ENCODE peak calls at places on chromosomes 3 and 15, in eight cellular contexts. One of them, this sample, is unnamed. For H3K4me1, the result is how much of the 10 kb centered on the place peaks cover.

GRCh38 chr3:123201557-123202427 is at the start of gene SEC22A:
- DNase-seq in heart left ventricle: peak
- DNase-seq in iPS DF 6.9: peak
- DNase-seq in GM23248: peak
- DNase-seq in CD8-positive, alpha-beta memory T cell: peak
- DNase-seq in endodermal cell: peak
- DNase-seq in fibroblast of lung: peak
- DNase-seq in body of pancreas: peak
- DNase-seq in this sample: peak

GRCh38 chr3:23161896-23162570 is 41.1 kb upstream of the UBE2E2 start:
- DNase-seq in fibroblast of lung: no peak
- DNase-seq in endodermal cell: no peak
- DNase-seq in CD8-positive, alpha-beta memory T cell: no peak
- DNase-seq in GM23248: no peak
- DNase-seq in heart left ventricle: no peak
- DNase-seq in iPS DF 6.9: no peak
- DNase-seq in body of pancreas: no peak
- DNase-seq in this sample: no peak

GRCh38 chr3:52056521-52056967 is at the start of gene DUSP7:
- DNase-seq in iPS DF 6.9: no peak
- DNase-seq in endodermal cell: peak
- DNase-seq in heart left ventricle: peak
- DNase-seq in GM23248: peak
- DNase-seq in fibroblast of lung: peak
- DNase-seq in CD8-positive, alpha-beta memory T cell: peak
- DNase-seq in body of pancreas: peak
- DNase-seq in this sample: no peak

GRCh38 chr3:89851974-89852621 is 744.7 kb downstream of the EPHA3 start:
- DNase-seq in fibroblast of lung: peak
- DNase-seq in endodermal cell: peak
- DNase-seq in GM23248: peak
- DNase-seq in iPS DF 6.9: peak
- DNase-seq in heart left ventricle: no peak
- DNase-seq in CD8-positive, alpha-beta memory T cell: no peak
- DNase-seq in body of pancreas: peak
- DNase-seq in this sample: no peak

GRCh38 chr3:140219923-140220452 is 285.0 kb downstream of the CLSTN2 start:
- DNase-seq in heart left ventricle: no peak
- DNase-seq in GM23248: no peak
- DNase-seq in endodermal cell: peak
- DNase-seq in CD8-positive, alpha-beta memory T cell: no peak
- DNase-seq in iPS DF 6.9: no peak
- DNase-seq in fibroblast of lung: no peak
- DNase-seq in body of pancreas: no peak
- DNase-seq in this sample: no peak

GRCh38 chr3:10357592-10358308 is 36.8 kb upstream of the SEC13 start:
- DNase-seq in endodermal cell: no peak
- DNase-seq in heart left ventricle: peak
- DNase-seq in iPS DF 6.9: no peak
- DNase-seq in GM23248: peak
- DNase-seq in fibroblast of lung: peak
- DNase-seq in CD8-positive, alpha-beta memory T cell: no peak
- DNase-seq in body of pancreas: no peak
- DNase-seq in this sample: no peak

GRCh38 chr3:147940400-147940799 is 531.2 kb downstream of the ZIC1 start:
- DNase-seq in CD8-positive, alpha-beta memory T cell: no peak
- DNase-seq in GM23248: no peak
- DNase-seq in iPS DF 6.9: no peak
- DNase-seq in heart left ventricle: no peak
- DNase-seq in body of pancreas: no peak
- DNase-seq in fibroblast of lung: peak
- DNase-seq in endodermal cell: no peak
- DNase-seq in this sample: no peak

GRCh38 chr15:79981861-79982455 is 11.0 kb upstream of the BCL2A1 start:
- DNase-seq in fibroblast of lung: no peak
- DNase-seq in CD8-positive, alpha-beta memory T cell: no peak
- DNase-seq in iPS DF 6.9: no peak
- DNase-seq in endodermal cell: no peak
- DNase-seq in heart left ventricle: no peak
- DNase-seq in body of pancreas: no peak
- DNase-seq in GM23248: no peak
- DNase-seq in this sample: no peak

GRCh38 chr15:33242165-33242564 is 47.7 kb upstream of the FMN1 start:
- DNase-seq in CD8-positive, alpha-beta memory T cell: no peak
- DNase-seq in heart left ventricle: no peak
- DNase-seq in GM23248: peak
- DNase-seq in body of pancreas: no peak
- DNase-seq in endodermal cell: peak
- DNase-seq in fibroblast of lung: peak
- DNase-seq in iPS DF 6.9: peak
- DNase-seq in this sample: no peak

GRCh38 chr15:71810256-71811035 is at the start of gene NR2E3:
- DNase-seq in fibroblast of lung: no peak
- DNase-seq in iPS DF 6.9: no peak
- DNase-seq in body of pancreas: no peak
- DNase-seq in endodermal cell: peak
- DNase-seq in GM23248: no peak
- DNase-seq in CD8-positive, alpha-beta memory T cell: no peak
- DNase-seq in heart left ventricle: no peak
- DNase-seq in this sample: no peak

GRCh38 chr3:196135693-196136639 is 54.1 kb upstream of the TFRC start:
- DNase-seq in endodermal cell: no peak
- DNase-seq in body of pancreas: no peak
- DNase-seq in iPS DF 6.9: no peak
- DNase-seq in heart left ventricle: no peak
- DNase-seq in fibroblast of lung: no peak
- DNase-seq in GM23248: no peak
- DNase-seq in CD8-positive, alpha-beta memory T cell: no peak
- DNase-seq in this sample: no peak

GRCh38 chr3:21673393-21673792 is 77.6 kb downstream of the ZNF385D start:
- DNase-seq in iPS DF 6.9: no peak
- DNase-seq in CD8-positive, alpha-beta memory T cell: no peak
- DNase-seq in GM23248: peak
- DNase-seq in body of pancreas: no peak
- DNase-seq in heart left ventricle: no peak
- DNase-seq in fibroblast of lung: no peak
- DNase-seq in endodermal cell: no peak
- DNase-seq in this sample: no peak

GRCh38 chr3:181793006-181793405 is 81.3 kb downstream of the SOX2 start:
- DNase-seq in iPS DF 6.9: no peak
- DNase-seq in CD8-positive, alpha-beta memory T cell: no peak
- DNase-seq in fibroblast of lung: no peak
- DNase-seq in GM23248: no peak
- DNase-seq in body of pancreas: no peak
- DNase-seq in heart left ventricle: no peak
- DNase-seq in endodermal cell: no peak
- DNase-seq in this sample: no peak

GRCh38 chr15:90101130-90101968 is 919 bp downstream of the IDH2 start:
- DNase-seq in endodermal cell: peak
- DNase-seq in GM23248: peak
- DNase-seq in fibroblast of lung: peak
- DNase-seq in iPS DF 6.9: no peak
- DNase-seq in heart left ventricle: peak
- DNase-seq in CD8-positive, alpha-beta memory T cell: peak
- DNase-seq in body of pancreas: peak
- DNase-seq in this sample: no peak

GRCh38 chr15:90097475-90097874 is 4.8 kb downstream of the IDH2 start:
- DNase-seq in endodermal cell: no peak
- DNase-seq in iPS DF 6.9: no peak
- DNase-seq in body of pancreas: no peak
- DNase-seq in heart left ventricle: no peak
- DNase-seq in GM23248: no peak
- DNase-seq in CD8-positive, alpha-beta memory T cell: peak
- DNase-seq in fibroblast of lung: no peak
- DNase-seq in this sample: no peak

GRCh38 chr15:90101969-90102890 is at the start of gene IDH2:
- DNase-seq in CD8-positive, alpha-beta memory T cell: peak
- DNase-seq in iPS DF 6.9: no peak
- DNase-seq in endodermal cell: peak
- DNase-seq in fibroblast of lung: peak
- DNase-seq in heart left ventricle: peak
- DNase-seq in body of pancreas: peak
- DNase-seq in GM23248: peak
- DNase-seq in this sample: no peak

GRCh38 chr15:90099072-90099867 is 3.0 kb downstream of the IDH2 start:
- DNase-seq in CD8-positive, alpha-beta memory T cell: peak
- DNase-seq in body of pancreas: no peak
- DNase-seq in GM23248: no peak
- DNase-seq in heart left ventricle: no peak
- DNase-seq in endodermal cell: no peak
- DNase-seq in fibroblast of lung: no peak
- DNase-seq in iPS DF 6.9: no peak
- DNase-seq in this sample: no peak

DNA sequence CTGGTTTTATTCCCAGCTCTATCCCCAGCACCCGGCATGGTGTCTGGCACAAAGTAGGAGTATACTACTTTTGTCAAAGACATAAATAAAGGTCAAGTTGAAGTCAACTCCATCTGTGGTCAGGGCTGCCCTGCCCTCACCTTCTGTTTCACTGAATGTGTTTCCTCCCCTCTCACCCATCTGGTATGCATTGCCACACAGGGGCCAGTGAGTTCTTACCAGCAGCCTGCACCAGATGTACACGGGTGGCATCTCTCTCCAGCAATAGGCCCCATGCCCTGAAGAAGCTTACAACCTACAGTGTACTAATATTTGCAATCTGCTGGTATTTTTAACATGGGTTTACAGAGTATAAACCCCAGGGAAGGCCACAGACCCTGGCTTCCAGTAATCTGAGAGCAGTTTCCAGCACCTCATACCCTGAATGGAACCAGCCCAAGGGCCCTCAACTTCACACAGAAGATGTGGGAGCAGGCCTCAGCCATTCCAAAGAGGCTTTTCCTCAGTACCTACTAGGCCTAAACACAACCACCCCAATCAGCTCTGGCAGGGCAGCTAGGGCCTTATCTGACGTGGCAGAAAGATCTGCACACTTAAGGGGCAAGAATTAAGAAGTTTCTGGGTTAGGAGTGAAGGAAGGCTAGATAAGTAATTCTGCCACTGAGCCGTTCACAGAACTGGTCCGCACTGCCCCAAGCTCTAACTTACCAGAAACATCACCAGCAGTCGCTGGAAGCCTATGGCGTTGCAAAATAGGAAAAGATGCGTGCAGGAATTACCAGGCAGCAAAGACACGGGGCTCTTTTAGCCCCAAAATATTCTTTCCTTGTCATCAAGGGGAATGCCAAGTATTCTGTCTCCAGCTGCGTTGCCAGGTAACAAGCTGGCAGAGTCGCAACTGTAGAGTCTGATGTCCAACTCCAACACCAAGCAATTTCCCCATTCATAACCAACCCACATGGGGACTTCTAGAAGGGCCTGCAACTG is 2.1 kb downstream of the IDH2 start:
- DNase-seq in CD8-positive, alpha-beta memory T cell: no peak
- DNase-seq in iPS DF 6.9: no peak
- DNase-seq in endodermal cell: no peak
- DNase-seq in heart left ventricle: no peak
- DNase-seq in fibroblast of lung: peak
- DNase-seq in body of pancreas: peak
- DNase-seq in GM23248: peak
- DNase-seq in this sample: no peak
- H3K4me3 ChIP-seq in CD8-positive, alpha-beta memory T cell: peak
- H3K4me3 ChIP-seq in iPS DF 6.9: no peak
- H3K4me3 ChIP-seq in endodermal cell: no peak
- H3K4me3 ChIP-seq in heart left ventricle: peak
- H3K4me3 ChIP-seq in fibroblast of lung: peak
- H3K4me3 ChIP-seq in body of pancreas: no peak
- H3K4me3 ChIP-seq in GM23248: peak
- H3K4me3 ChIP-seq in this sample: peak

DNA sequence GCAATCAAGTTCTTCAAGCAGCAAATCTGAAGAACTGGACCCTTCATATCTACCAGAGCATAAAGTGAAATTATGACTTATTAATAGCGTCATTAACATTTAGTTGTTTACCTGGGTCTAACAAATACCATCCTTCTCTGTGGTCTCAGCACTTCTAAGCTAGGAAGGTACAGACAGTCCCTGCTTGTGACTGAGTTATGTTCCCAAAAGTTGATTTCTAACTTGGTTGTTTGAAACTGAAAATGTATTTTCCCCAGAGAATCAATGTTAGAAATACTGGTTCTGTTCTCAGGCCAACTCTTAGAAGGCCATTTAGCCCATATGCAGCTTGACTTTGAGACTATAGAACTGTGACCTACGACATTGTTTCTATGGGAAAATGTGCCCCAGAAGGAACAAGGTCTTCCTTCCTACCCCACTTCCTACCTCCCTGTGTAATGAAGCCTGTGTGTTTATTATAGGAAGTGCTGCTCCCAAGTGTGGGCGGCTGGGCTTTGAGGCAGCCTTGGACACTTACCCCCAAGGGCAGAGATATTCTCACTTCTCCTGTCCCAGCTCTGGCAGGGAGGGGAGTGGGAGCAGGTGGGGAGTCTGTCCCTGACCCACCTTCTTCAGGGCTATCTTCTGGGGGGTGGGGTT is 12.2 kb upstream of the MAPK6 start:
- DNase-seq in CD8-positive, alpha-beta memory T cell: no peak
- DNase-seq in iPS DF 6.9: no peak
- DNase-seq in fibroblast of lung: no peak
- DNase-seq in GM23248: no peak
- DNase-seq in body of pancreas: no peak
- DNase-seq in endodermal cell: no peak
- DNase-seq in heart left ventricle: no peak
- DNase-seq in this sample: no peak
- H3K4me1 ChIP-seq in CD8-positive, alpha-beta memory T cell: under half
- H3K4me1 ChIP-seq in iPS DF 6.9: under half
- H3K4me1 ChIP-seq in fibroblast of lung: under half
- H3K4me1 ChIP-seq in GM23248: under half
- H3K4me1 ChIP-seq in body of pancreas: under half
- H3K4me1 ChIP-seq in endodermal cell: under half
- H3K4me1 ChIP-seq in heart left ventricle: under half
- H3K4me1 ChIP-seq in this sample: under half

GRCh38 chr3:150743508-150743907 is 19.5 kb downstream of the SIAH2 start:
- DNase-seq in GM23248: peak
- DNase-seq in CD8-positive, alpha-beta memory T cell: no peak
- DNase-seq in fibroblast of lung: peak
- DNase-seq in iPS DF 6.9: no peak
- DNase-seq in heart left ventricle: no peak
- DNase-seq in endodermal cell: no peak
- DNase-seq in body of pancreas: no peak
- DNase-seq in this sample: no peak
- H3K27ac ChIP-seq in GM23248: peak
- H3K27ac ChIP-seq in CD8-positive, alpha-beta memory T cell: no peak
- H3K27ac ChIP-seq in fibroblast of lung: no peak
- H3K27ac ChIP-seq in iPS DF 6.9: no peak
- H3K27ac ChIP-seq in heart left ventricle: no peak
- H3K27ac ChIP-seq in endodermal cell: no peak
- H3K27ac ChIP-seq in body of pancreas: no peak
- H3K27ac ChIP-seq in this sample: peak

GRCh38 chr15:47974724-47975123 is 146.1 kb upstream of the SLC24A5 start:
- DNase-seq in fibroblast of lung: no peak
- DNase-seq in GM23248: no peak
- DNase-seq in endodermal cell: no peak
- DNase-seq in iPS DF 6.9: no peak
- DNase-seq in CD8-positive, alpha-beta memory T cell: no peak
- DNase-seq in body of pancreas: no peak
- DNase-seq in heart left ventricle: no peak
- DNase-seq in this sample: no peak

GRCh38 chr15:47972738-47973137 is 148.1 kb upstream of the SLC24A5 start:
- DNase-seq in endodermal cell: no peak
- DNase-seq in GM23248: no peak
- DNase-seq in fibroblast of lung: no peak
- DNase-seq in heart left ventricle: no peak
- DNase-seq in iPS DF 6.9: no peak
- DNase-seq in body of pancreas: no peak
- DNase-seq in CD8-positive, alpha-beta memory T cell: no peak
- DNase-seq in this sample: no peak

GRCh38 chr15:47975422-47975821 is 145.4 kb upstream of the SLC24A5 start:
- DNase-seq in iPS DF 6.9: no peak
- DNase-seq in CD8-positive, alpha-beta memory T cell: no peak
- DNase-seq in endodermal cell: no peak
- DNase-seq in GM23248: no peak
- DNase-seq in heart left ventricle: no peak
- DNase-seq in body of pancreas: no peak
- DNase-seq in fibroblast of lung: no peak
- DNase-seq in this sample: no peak
- H3K4me3 ChIP-seq in iPS DF 6.9: no peak
- H3K4me3 ChIP-seq in CD8-positive, alpha-beta memory T cell: no peak
- H3K4me3 ChIP-seq in endodermal cell: no peak
- H3K4me3 ChIP-seq in GM23248: no peak
- H3K4me3 ChIP-seq in heart left ventricle: no peak
- H3K4me3 ChIP-seq in body of pancreas: no peak
- H3K4me3 ChIP-seq in fibroblast of lung: no peak
- H3K4me3 ChIP-seq in this sample: no peak